ENCODE peak calls at places on chromosome 22, in seven cellular contexts. F is lung, Y is cardiac muscle cell, A is neuronal stem cell, P is psoas muscle, S is brain microvascular endothelial cell, K is uterus. Z is an unnamed sample.

GRCh38 chr22:10961043-10961860 is 4566.7 kb upstream of the OR11H1 start:
- DNase-seq in F (no peak), Y (no peak), A (no peak), P (peak), S (no peak), K (no peak), Z (no peak)

GRCh38 chr22:19066531-19067271 is 55.5 kb downstream of the DGCR2 start:
- DNase-seq in F (no peak), Y (no peak), A (no peak), P (peak), S (peak), K (peak), Z (no peak)

GRCh38 chr22:28231423-28231822 is 312.4 kb upstream of the PITPNB start:
- DNase-seq in F (no peak), Y (peak), A (peak), P (no peak), S (peak), K (no peak), Z (no peak)

GRCh38 chr22:25747245-25747944 is 5.4 kb downstream of the MYO18B start:
- DNase-seq in F (peak), Y (no peak), A (no peak), P (peak), S (peak), K (peak), Z (no peak)

GRCh38 chr22:48709453-48709852 is 1118.2 kb downstream of the BRD1 start:
- DNase-seq in F (no peak), Y (no peak), A (no peak), P (no peak), S (no peak), K (no peak), Z (no peak)

GRCh38 chr22:50687829-50688228 is 15.2 kb downstream of the SHANK3 start:
- DNase-seq in F (peak), Y (no peak), A (no peak), P (peak), S (no peak), K (no peak), Z (no peak)

GRCh38 chr22:28893810-28894209 is 10.4 kb downstream of the ZNRF3 start:
- DNase-seq in F (no peak), Y (no peak), A (no peak), P (no peak), S (no peak), K (no peak), Z (no peak)

GRCh38 chr22:46846832-46847355 is 84.4 kb downstream of the TBC1D22A start:
- DNase-seq in F (peak), Y (no peak), A (no peak), P (no peak), S (peak), K (no peak), Z (no peak)

GRCh38 chr22:44486538-44486937 is 11.5 kb downstream of the RTL6 start:
- DNase-seq in F (no peak), Y (no peak), A (no peak), P (no peak), S (peak), K (no peak), Z (no peak)

GRCh38 chr22:42788021-42788420 is 67.4 kb upstream of the A4GALT start:
- DNase-seq in F (no peak), Y (no peak), A (no peak), P (no peak), S (no peak), K (no peak), Z (no peak)

GRCh38 chr22:23270212-23270733 is 90.0 kb downstream of the BCR start:
- DNase-seq in F (no peak), Y (no peak), A (no peak), P (no peak), S (no peak), K (no peak), Z (no peak)

GRCh38 chr22:46881373-46882118 is 119.1 kb downstream of the TBC1D22A start:
- DNase-seq in F (no peak), Y (no peak), A (no peak), P (no peak), S (peak), K (no peak), Z (no peak)

GRCh38 chr22:31932863-31933262 is 11.5 kb upstream of the YWHAH start:
- DNase-seq in F (no peak), Y (no peak), A (no peak), P (peak), S (no peak), K (no peak), Z (no peak)

GRCh38 chr22:19818264-19819208 is 36.1 kb downstream of the GNB1L start:
- DNase-seq in F (no peak), Y (no peak), A (no peak), P (no peak), S (no peak), K (no peak), Z (no peak)

GRCh38 chr22:46763051-46763705 is 728 bp downstream of the TBC1D22A start:
- DNase-seq in F (no peak), Y (no peak), A (no peak), P (peak), S (no peak), K (peak), Z (peak)

GRCh38 chr22:27881404-27881803 is 37.7 kb downstream of the PITPNB start:
- DNase-seq in F (no peak), Y (no peak), A (no peak), P (no peak), S (no peak), K (peak), Z (no peak)

GRCh38 chr22:42648368-42649260 is 578 bp downstream of the CYB5R3 start:
- DNase-seq in F (peak), Y (no peak), A (no peak), P (peak), S (no peak), K (peak), Z (peak)

GRCh38 chr22:23781533-23781932 is 5.2 kb upstream of the SMARCB1 start:
- DNase-seq in F (no peak), Y (no peak), A (no peak), P (peak), S (peak), K (no peak), Z (no peak)

GRCh38 chr22:44224166-44224565 is 43.4 kb downstream of the PARVG start:
- DNase-seq in F (peak), Y (no peak), A (no peak), P (no peak), S (no peak), K (no peak), Z (no peak)

GRCh38 chr22:43297246-43298061 is 45.7 kb downstream of the SCUBE1 start:
- DNase-seq in F (no peak), Y (no peak), A (no peak), P (no peak), S (no peak), K (no peak), Z (no peak)

GRCh38 chr22:19524170-19525115 is at the start of gene CLDN5:
- DNase-seq in F (no peak), Y (peak), A (peak), P (peak), S (no peak), K (peak), Z (no peak)

GRCh38 chr22:32636884-32637283 is 162.3 kb downstream of the FBXO7 start:
- DNase-seq in F (no peak), Y (no peak), A (no peak), P (no peak), S (no peak), K (no peak), Z (no peak)

GRCh38 chr22:46576556-46577351 is 39.3 kb upstream of the CELSR1 start:
- DNase-seq in F (no peak), Y (peak), A (peak), P (peak), S (no peak), K (no peak), Z (peak)

GRCh38 chr22:21032037-21032842 is at the start of gene SLC7A4:
- DNase-seq in F (no peak), Y (peak), A (no peak), P (no peak), S (no peak), K (no peak), Z (no peak)

GRCh38 chr22:41696714-41697113 is 2.6 kb upstream of the MEI1 start:
- DNase-seq in F (no peak), Y (no peak), A (no peak), P (no peak), S (no peak), K (no peak), Z (no peak)

GRCh38 chr22:42950281-42950680 is 64.7 kb downstream of the PACSIN2 start:
- DNase-seq in F (no peak), Y (no peak), A (no peak), P (no peak), S (no peak), K (no peak), Z (no peak)

GRCh38 chr22:19641254-19641982 is 72.9 kb upstream of the SEPTIN5 start:
- DNase-seq in F (no peak), Y (peak), A (peak), P (no peak), S (no peak), K (no peak), Z (no peak)

DNA sequence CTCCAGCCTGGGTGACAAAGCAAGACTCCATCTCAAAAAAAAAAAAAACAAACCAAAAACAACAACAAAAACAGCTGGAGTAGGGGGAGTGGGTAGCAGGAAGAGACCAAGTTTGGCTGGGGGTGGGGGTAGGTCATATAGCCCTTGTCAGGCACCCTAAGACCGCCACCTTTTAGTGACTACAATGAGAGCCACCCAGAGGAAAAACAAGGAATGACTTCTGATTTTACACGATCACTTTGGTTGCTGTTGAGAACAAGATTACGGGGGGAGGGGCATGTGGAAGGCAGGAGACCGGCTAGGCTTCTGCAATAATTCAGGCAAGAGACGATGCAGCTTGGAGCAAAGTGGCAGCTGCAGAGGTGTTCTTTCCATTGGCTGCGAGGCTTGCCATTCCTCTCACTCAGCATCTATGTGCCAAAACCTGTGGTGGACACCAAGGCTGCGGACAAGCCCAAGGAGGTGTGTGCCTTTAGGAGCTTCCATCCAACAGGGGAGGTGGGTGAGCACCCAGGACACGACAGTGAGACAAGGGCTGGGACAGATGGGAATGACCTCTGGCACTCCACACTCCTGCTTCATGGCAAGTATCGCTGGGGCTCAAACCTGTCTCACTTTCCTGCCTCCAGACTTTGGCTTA is 1.7 kb downstream of the RPS19BP1 start:
- DNase-seq in F (no peak), Y (peak), A (no peak), P (no peak), S (peak), K (no peak), Z (peak)
- H3K27ac ChIP-seq in F (no peak), Y (no peak), A (no peak), P (peak), S (no peak), K (no peak), Z (no peak)

DNA sequence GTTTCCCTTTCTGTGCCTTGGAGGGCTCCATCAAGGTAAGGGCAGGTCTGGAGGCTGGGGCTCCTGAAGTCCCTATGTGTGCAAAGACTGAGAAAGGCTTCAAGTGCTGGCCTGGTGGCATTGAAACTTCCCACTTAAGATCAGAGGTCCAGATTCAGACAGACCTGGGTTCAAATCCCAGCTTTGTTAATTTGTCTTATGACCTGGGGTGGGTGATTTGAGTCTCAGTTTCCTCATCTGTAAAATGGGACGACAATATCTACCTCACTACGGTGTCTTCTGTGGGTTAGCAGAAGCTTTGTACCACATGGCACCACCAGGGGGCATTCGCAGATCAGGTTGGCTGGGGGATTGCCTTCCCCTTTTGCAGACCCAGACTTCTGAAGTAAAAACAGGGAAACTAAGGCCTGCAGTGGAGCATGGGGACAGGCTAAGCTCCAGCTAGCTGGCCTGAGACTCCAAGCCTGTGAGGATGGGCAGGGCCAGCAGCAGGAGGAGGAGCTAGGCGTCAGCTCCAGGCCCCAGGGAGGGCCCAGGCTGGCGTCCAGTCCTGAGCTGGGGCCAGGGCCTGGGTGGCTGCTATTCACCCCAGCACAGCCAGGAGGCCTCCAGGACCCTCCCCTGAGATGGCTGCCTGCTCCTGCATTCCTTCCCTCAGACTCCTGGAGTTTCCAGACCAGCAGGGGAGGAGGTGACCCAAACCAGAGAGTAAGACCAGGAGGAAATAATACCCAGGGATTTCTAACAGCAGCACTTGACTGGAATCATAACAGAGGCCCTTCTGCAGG is 1.5 kb downstream of the CASTOR1 start:
- DNase-seq in F (peak), Y (peak), A (peak), P (peak), S (peak), K (peak), Z (peak)
- H3K4me3 ChIP-seq in F (no peak), Y (peak), A (peak), P (peak), S (peak), K (peak), Z (peak)

GRCh38 chr22:35752172-35752832 is 34.6 kb downstream of the APOL5 start:
- DNase-seq in F (no peak), Y (no peak), A (peak), P (no peak), S (no peak), K (no peak), Z (no peak)

GRCh38 chr22:35752833-35753189 is 35.1 kb downstream of the APOL5 start:
- DNase-seq in F (no peak), Y (no peak), A (no peak), P (no peak), S (no peak), K (no peak), Z (no peak)

GRCh38 chr22:35756722-35757121 is 39.0 kb downstream of the APOL5 start:
- DNase-seq in F (no peak), Y (no peak), A (no peak), P (no peak), S (no peak), K (no peak), Z (no peak)

GRCh38 chr22:35758394-35758793 is 40.7 kb downstream of the APOL5 start:
- DNase-seq in F (no peak), Y (no peak), A (no peak), P (no peak), S (no peak), K (no peak), Z (no peak)

DNA sequence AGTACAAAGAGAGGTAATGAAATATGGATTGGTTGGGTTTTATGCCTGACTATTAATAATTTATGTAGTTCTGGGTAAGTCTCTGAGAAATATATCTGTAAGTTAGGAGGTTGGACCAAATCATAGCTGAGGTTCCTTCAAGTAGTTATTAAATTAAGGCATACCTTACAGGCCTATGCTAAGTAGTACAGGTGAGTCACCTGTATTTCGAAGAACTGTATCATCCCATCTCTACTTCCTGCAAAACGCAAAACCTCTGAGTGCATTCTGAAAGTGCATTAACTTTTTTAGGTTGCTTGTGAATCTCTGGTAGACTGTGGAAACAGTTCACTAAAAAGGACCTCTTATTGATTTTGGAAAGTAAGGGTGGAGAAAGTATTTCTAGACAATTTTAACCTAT is 37.1 kb downstream of the APOL5 start:
- DNase-seq in F (no peak), Y (no peak), A (no peak), P (no peak), S (no peak), K (no peak), Z (no peak)
- H3K27ac ChIP-seq in F (no peak), Y (peak), A (no peak), P (no peak), S (no peak), K (no peak), Z (no peak)

GRCh38 chr22:38271101-38271500 is 1.7 kb downstream of the TMEM184B start:
- DNase-seq in F (no peak), Y (no peak), A (no peak), P (no peak), S (no peak), K (no peak), Z (no peak)
- H3K4me3 ChIP-seq in F (peak), Y (no peak), A (peak), P (peak), S (peak), K (no peak), Z (no peak)

GRCh38 chr22:17106161-17106784 is 14.9 kb downstream of the TMEM121B start:
- DNase-seq in F (no peak), Y (no peak), A (no peak), P (no peak), S (no peak), K (no peak), Z (no peak)
- H3K27ac ChIP-seq in F (no peak), Y (no peak), A (no peak), P (no peak), S (no peak), K (no peak), Z (no peak)

DNA sequence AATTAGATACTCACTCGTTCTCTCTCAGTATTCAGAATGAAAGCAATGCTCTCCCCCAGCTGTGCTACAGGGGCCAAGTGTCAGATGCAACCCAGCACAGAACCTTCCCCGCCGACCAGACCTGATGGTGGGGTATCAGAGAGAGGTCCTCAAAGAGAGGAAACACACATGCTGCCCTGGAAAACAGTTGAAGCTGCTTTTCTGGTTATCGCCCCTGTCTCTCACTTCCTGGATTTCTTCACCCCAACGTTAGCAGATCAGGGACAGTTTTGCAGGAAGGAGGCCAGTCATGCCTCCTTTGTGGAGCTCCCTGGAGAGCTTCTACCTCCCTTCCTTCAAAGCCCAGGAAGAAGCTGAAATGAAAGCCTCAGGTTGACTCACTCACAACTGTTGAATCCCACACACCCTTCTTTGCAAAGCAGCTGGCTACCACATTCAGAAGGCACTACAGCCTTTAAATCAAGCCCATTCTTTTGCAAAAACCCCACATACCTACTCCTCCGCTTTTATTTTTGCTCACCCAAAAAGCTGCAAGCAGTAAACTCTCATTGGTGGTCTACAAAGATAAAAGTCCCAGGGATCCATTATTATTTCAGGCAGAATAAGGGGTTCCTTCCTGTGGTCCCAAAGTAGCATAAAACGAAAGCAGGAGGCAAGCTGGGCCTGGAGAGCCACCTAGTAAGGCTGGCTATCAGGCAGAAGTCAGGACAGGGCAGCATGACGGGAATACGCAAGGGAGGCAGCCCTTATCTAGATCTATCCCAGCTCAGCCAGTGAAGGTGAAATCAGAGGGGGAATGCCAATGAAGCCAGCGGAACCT is 23.3 kb downstream of the LARGE1 start:
- DNase-seq in F (no peak), Y (peak), A (no peak), P (no peak), S (no peak), K (no peak), Z (no peak)
- H3K4me3 ChIP-seq in F (no peak), Y (no peak), A (no peak), P (no peak), S (no peak), K (no peak), Z (no peak)

Z was measured in CD4-positive, CD25-positive, alpha-beta regulatory T cell.